ENCODE peak calls at places on chromosomes 16 and 17, in six cellular contexts. Y is heart right ventricle, Q is prostate gland, C is astrocyte, K is tibial artery, R is right lobe of liver. B is an unnamed sample.

GRCh38 chr17:47218896-47219430 is 9.8 kb downstream of the MYL4 start:
- DNase-seq in Y (no peak), Q (no peak), C (no peak), K (no peak), R (no peak), B (no peak)

GRCh38 chr17:79866791-79867190 is 27.6 kb upstream of the CBX4 start:
- DNase-seq in Y (no peak), Q (no peak), C (no peak), K (no peak), R (no peak), B (no peak)

GRCh38 chr17:17985555-17985954 is 12.9 kb downstream of the DRC3 start:
- DNase-seq in Y (no peak), Q (no peak), C (no peak), K (no peak), R (no peak), B (no peak)

GRCh38 chr17:77968788-77969187 is 10.3 kb downstream of the TNRC6C start:
- DNase-seq in Y (no peak), Q (peak; percentile 20), C (no peak), K (no peak), R (no peak), B (no peak)

GRCh38 chr17:82751171-82751570 is 694 bp upstream of the TBCD start:
- DNase-seq in Y (no peak), Q (no peak), C (peak; percentile 6), K (no peak), R (no peak), B (no peak)

GRCh38 chr16:19853973-19854876 is 30.4 kb downstream of the GPRC5B start:
- DNase-seq in Y (no peak), Q (no peak), C (no peak), K (no peak), R (no peak), B (no peak)

GRCh38 chr16:66278111-66278531 is 88.4 kb upstream of the CDH5 start:
- DNase-seq in Y (no peak), Q (no peak), C (no peak), K (no peak), R (no peak), B (peak; percentile 30)

GRCh38 chr17:5422505-5422904 is 2.5 kb downstream of the RPAIN start:
- DNase-seq in Y (no peak), Q (no peak), C (peak; percentile 68), K (no peak), R (no peak), B (no peak)

GRCh38 chr16:65284583-65284982 is 162.7 kb upstream of the CDH11 start:
- DNase-seq in Y (no peak), Q (no peak), C (no peak), K (no peak), R (no peak), B (no peak)

GRCh38 chr16:89138513-89138795 is 33.1 kb upstream of the CDH15 start:
- DNase-seq in Y (no peak), Q (no peak), C (no peak), K (no peak), R (no peak), B (no peak)

GRCh38 chr17:44083250-44083849 is 12.8 kb downstream of the G6PC3 start:
- DNase-seq in Y (no peak), Q (no peak), C (no peak), K (no peak), R (peak; percentile 69), B (no peak)

GRCh38 chr17:43832168-43832975 is 574 bp downstream of the MPP3 start:
- DNase-seq in Y (peak; percentile 40), Q (peak; percentile 10), C (peak; percentile 67), K (peak; percentile 77), R (peak; percentile 59), B (peak; percentile 56)

GRCh38 chr17:30221346-30221745 is 14.2 kb downstream of the SLC6A4 start:
- DNase-seq in Y (no peak), Q (no peak), C (no peak), K (no peak), R (no peak), B (no peak)

GRCh38 chr17:74947041-74947754 is 11.5 kb downstream of the OTOP3 start:
- DNase-seq in Y (no peak), Q (no peak), C (no peak), K (no peak), R (no peak), B (no peak)

GRCh38 chr16:49980166-49980565 is 44.9 kb upstream of the CNEP1R1 start:
- DNase-seq in Y (no peak), Q (no peak), C (no peak), K (no peak), R (no peak), B (no peak)

GRCh38 chr17:48878920-48879898 is 13.4 kb upstream of the ATP5MC1 start:
- DNase-seq in Y (peak; percentile 55), Q (peak; percentile 48), C (peak; percentile 23), K (no peak), R (peak; percentile 59), B (peak; percentile 45)

GRCh38 chr17:48330386-48330785 is 99.6 kb downstream of the SKAP1 start:
- DNase-seq in Y (no peak), Q (no peak), C (no peak), K (no peak), R (no peak), B (no peak)

GRCh38 chr17:72489273-72489641 is 368.4 kb downstream of the SOX9 start:
- DNase-seq in Y (no peak), Q (no peak), C (no peak), K (no peak), R (peak; percentile 10), B (no peak)

GRCh38 chr16:79658301-79659001 is 57.9 kb upstream of the MAF start:
- DNase-seq in Y (no peak), Q (peak; percentile 83), C (peak; percentile 92), K (no peak), R (no peak), B (no peak)

DNA sequence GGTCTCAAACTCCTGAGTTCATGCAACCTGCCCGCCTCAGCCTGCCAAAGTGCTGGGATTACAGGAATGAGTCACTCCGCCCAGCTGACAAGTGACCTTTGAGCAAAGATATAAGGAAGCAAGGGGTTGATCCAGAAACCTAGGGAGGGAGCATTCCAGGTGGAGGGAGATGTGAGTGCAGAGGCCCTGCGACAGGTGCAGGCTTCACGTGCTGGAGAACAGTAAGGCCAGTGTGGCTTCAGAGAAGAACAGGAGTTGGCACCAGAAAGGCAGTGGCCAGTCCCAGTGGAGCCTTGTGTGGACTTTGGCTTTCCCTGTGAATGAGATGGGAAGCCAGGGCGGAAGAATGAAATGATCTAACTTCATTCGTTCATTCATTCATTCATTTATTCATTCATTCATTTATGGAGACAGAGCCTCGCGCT is 73.6 kb upstream of the HAS3 start:
- DNase-seq in Y (no peak), Q (no peak), C (no peak), K (no peak), R (no peak), B (no peak)
- H3K4me1 ChIP-seq in Y (no peaks in the 10 kb centered on the region), Q (no peaks in the 10 kb centered on the region), C (no peaks in the 10 kb centered on the region), K (no peaks in the 10 kb centered on the region), R (no peaks in the 10 kb centered on the region), B (peaks cover 15% of the 10 kb centered on the region)

DNA sequence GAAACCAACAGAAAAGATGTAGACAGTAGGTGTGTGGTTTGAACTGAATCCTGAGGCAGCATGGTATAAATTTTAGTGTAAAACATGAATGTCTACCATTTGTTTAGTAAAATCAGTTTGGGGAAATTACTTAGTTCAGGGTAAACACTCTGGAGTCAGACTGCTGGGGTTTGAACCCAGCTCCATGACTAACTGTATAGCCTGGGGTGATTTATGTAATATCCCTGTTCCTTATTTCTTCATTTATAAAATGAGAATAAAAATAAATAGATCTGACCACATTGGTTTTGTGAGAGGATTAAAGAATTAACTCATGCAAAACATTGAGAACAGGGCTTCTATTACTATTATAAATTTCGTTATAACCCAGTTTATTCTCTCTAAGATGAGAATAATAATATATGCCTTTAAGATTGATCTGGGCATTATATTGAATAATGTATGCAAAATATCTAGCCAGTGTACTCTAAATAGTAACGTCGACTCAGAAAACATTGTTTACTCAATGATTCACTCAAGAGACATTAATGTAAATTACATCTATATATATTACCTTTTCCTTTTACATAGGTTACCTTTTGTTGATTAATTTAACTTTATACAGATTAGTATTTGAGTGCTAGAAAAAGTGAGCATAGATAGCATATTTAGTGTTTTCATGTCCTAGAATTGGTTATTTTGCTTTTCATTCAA is 120.6 kb upstream of the KCNJ16 start:
- DNase-seq in Y (no peak), Q (no peak), C (no peak), K (no peak), R (no peak), B (no peak)
- H3K9me3 ChIP-seq in Y (no peaks in the 10 kb centered on the region), Q (no peaks in the 10 kb centered on the region), C (no peaks in the 10 kb centered on the region), K (no peaks in the 10 kb centered on the region), R (no peaks in the 10 kb centered on the region), B (no peaks in the 10 kb centered on the region)

DNA sequence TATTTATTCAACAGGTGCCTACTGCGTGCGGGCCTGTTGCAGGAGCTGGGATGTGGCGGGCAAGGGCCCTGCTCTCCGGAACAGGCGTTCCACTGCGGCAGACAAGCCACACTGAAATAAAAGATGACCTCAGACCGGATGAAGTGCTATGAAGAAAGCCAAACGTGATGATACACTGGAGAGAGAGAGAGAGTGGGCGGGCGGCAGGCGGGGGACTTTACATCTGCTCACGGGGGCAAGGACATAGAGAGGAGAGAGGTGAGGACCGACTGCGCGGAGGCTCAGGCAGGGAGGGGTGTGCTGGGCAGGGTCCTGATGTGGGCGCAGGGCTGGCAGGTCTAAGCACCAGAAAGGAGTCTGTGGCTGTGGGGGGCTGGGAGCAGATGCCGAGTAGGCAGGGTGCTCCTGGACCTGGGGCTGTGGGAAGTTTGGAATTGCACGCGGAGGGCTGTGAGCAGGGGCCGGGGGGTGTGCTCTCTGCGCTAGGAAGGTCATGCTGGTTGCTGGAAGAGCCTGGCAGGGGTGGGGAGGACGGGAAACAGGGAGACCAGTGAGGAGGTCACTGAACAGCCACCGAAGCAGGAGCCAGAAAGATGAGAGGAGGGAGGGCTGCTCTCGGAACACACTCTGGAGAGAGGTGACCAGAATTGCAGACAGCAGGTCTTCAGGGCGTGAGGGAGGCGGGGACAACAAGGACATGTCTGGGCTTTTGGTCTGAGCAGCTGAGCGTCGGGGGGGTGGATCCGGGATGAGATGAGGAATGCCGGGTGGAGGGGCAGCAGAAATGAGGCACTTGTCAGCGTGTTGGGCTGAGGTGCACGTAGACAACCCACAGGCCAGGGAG is 9.9 kb downstream of the MXRA7 start:
- DNase-seq in Y (peak; percentile 89), Q (peak; percentile 53), C (peak; percentile 91), K (peak; percentile 84), R (no peak), B (peak; percentile 75)
- H3K27ac ChIP-seq in Y (peak overlapping the region; percentile 96), Q (peak overlapping the region; percentile 85), C (peak overlapping the region; percentile 80), K (peak overlapping the region; percentile 85), R (peak overlapping the region; percentile 81), B (peak overlapping the region; percentile 78)

GRCh38 chr17:8941520-8941919 is 24.0 kb downstream of the PIK3R5 start:
- DNase-seq in Y (no peak), Q (no peak), C (no peak), K (no peak), R (peak; percentile 47), B (no peak)
- H3K4me1 ChIP-seq in Y (no peaks in the 10 kb centered on the region), Q (no peaks in the 10 kb centered on the region), C (no peaks in the 10 kb centered on the region), K (no peaks in the 10 kb centered on the region), R (no peaks in the 10 kb centered on the region), B (no peaks in the 10 kb centered on the region)

B was measured in thyroid gland.